ENCODE peak calls at places on chromosomes 11 and 22, in five cellular contexts. E is heart left ventricle, Z is HCT116, B is MM.1S, X is aorta. J is an unnamed sample.

GRCh38 chr11:128342511-128343133 is 244.7 kb downstream of the ETS1 start:
- DNase-seq in E (no peak), Z (no peak), B (peak; percentile 49), X (no peak), J (peak; percentile 66)

GRCh38 chr11:28058333-28058732 is 49.6 kb downstream of the KIF18A start:
- DNase-seq in E (no peak), Z (no peak), B (no peak), X (no peak), J (no peak)

GRCh38 chr11:17558916-17559315 is 11.9 kb downstream of the OTOG start:
- DNase-seq in E (no peak), Z (no peak), B (no peak), X (no peak), J (no peak)

GRCh38 chr22:30947821-30948454 is 20.6 kb downstream of the MORC2 start:
- DNase-seq in E (no peak), Z (peak; percentile 16), B (peak; percentile 15), X (no peak), J (no peak)

GRCh38 chr22:48953103-48953720 is 874.5 kb downstream of the BRD1 start:
- DNase-seq in E (no peak), Z (no peak), B (no peak), X (no peak), J (peak; percentile 1)

GRCh38 chr11:109309153-109309552 is 112.8 kb upstream of the C11orf87 start:
- DNase-seq in E (no peak), Z (no peak), B (no peak), X (no peak), J (no peak)

GRCh38 chr11:8523396-8523795 is 70.6 kb downstream of the STK33 start:
- DNase-seq in E (no peak), Z (no peak), B (no peak), X (no peak), J (no peak)

GRCh38 chr11:132423266-132423665 is 1052.9 kb downstream of the NTM start:
- DNase-seq in E (no peak), Z (no peak), B (no peak), X (no peak), J (no peak)

GRCh38 chr22:30445438-30445936 is 19.9 kb downstream of the MTFP1 start:
- DNase-seq in E (no peak), Z (no peak), B (no peak), X (no peak), J (no peak)

GRCh38 chr11:10158461-10158860 is 135.6 kb downstream of the SBF2 start:
- DNase-seq in E (no peak), Z (no peak), B (no peak), X (no peak), J (no peak)

DNA sequence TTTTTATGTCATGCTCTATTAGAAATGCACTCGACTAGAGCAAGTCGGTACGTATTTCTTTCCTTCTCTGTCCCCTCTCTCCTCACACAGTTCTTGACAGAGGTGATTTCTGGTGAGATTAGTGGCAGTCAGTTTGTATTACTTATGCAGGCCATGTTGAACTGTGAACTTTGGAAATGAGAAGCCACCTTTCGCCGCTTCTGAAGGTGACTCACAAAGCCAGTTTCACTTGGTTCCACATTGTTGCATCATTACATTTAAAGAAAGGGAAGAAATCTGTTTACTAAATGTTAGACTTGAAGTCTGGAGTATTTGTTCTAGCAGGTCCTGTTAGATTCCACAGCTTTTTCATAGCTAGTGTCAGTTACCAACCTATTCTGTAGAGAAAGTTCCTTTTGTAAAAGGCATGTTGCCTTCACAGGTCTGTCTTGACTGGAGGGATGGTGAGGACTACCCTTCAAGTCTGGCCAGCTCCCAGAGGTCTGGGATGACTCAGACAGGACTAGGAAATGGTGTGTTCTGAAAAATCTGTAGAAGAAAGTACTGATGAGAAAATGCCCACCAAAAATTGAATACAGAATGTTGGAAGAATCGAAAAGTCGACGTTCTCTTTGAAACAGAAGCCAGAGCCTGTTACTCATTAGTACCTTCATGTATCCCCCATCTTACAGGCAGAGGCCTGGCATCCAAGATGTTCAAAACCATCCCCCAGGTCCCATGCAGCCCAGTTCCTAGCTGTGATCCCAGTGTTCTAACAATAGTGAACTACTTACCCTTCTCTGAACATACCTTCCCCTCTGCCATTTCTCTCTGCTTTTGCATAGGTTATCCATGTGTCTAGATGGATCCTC is 181.4 kb downstream of the DBX1 start:
- DNase-seq in E (no peak), Z (peak; percentile 65), B (no peak), X (peak; percentile 75), J (no peak)
- H3K27ac ChIP-seq in E (no peak overlapping the region), Z (no peak overlapping the region), B (no peak overlapping the region), X (peak overlapping the region; percentile 64), J (no peak overlapping the region)

GRCh38 chr11:3052109-3052479 is 5.1 kb downstream of the CARS1 start:
- DNase-seq in E (no peak), Z (no peak), B (no peak), X (no peak), J (no peak)

GRCh38 chr11:3051435-3052108 is 5.7 kb downstream of the CARS1 start:
- DNase-seq in E (no peak), Z (no peak), B (no peak), X (no peak), J (no peak)

GRCh38 chr11:3049430-3050243 is 7.6 kb downstream of the CARS1 start:
- DNase-seq in E (peak; percentile 80), Z (peak; percentile 35), B (peak; percentile 97), X (peak; percentile 93), J (peak; percentile 85)

GRCh38 chr11:3050386-3051325 is 6.6 kb downstream of the CARS1 start:
- DNase-seq in E (no peak), Z (no peak), B (no peak), X (no peak), J (no peak)

GRCh38 chr11:3052567-3052966 is 4.7 kb downstream of the CARS1 start:
- DNase-seq in E (no peak), Z (no peak), B (no peak), X (no peak), J (no peak)
- H3K4me1 ChIP-seq in E (peaks cover 53% of the 10 kb centered on the region), Z (peaks cover 25% of the 10 kb centered on the region), B (peaks cover 31% of the 10 kb centered on the region), X (no peaks in the 10 kb centered on the region), J (no peaks in the 10 kb centered on the region)

GRCh38 chr11:95085117-95085825 is 4.4 kb upstream of the ENDOD1 start:
- DNase-seq in E (no peak), Z (no peak), B (no peak), X (no peak), J (no peak)
- H3K27ac ChIP-seq in E (no peak overlapping the region), Z (no peak overlapping the region), B (no peak overlapping the region), X (no peak overlapping the region), J (no peak overlapping the region)

GRCh38 chr11:46345131-46345597 is 2.1 kb upstream of the DGKZ start:
- DNase-seq in E (peak; percentile 87), Z (no peak), B (no peak), X (peak; percentile 79), J (no peak)
- H3K4me1 ChIP-seq in E (peaks cover 77% of the 10 kb centered on the region), Z (peaks cover 14% of the 10 kb centered on the region), B (peaks cover 13% of the 10 kb centered on the region), X (peaks cover 2% of the 10 kb centered on the region), J (no peaks in the 10 kb centered on the region)